ENCODE peak calls at places on chromosome 3, in four cellular contexts. K, Y, B and W are unnamed samples.

GRCh38 chr3:186511702-186512101 is 32.5 kb downstream of the CRYGS start:
- DNase-seq in K (no peak), Y (no peak), B (no peak), W (no peak)

GRCh38 chr3:158727499-158728377 is 4.5 kb downstream of the RARRES1 start:
- DNase-seq in K (peak; percentile 85), Y (peak; percentile 72), B (peak; percentile 69), W (peak; percentile 92)

GRCh38 chr3:124034016-124034808 is 42.3 kb upstream of the ROPN1 start:
- DNase-seq in K (peak; percentile 17), Y (peak; percentile 10), B (no peak), W (peak; percentile 6)

GRCh38 chr3:72411102-72411501 is 437.1 kb downstream of the SHQ1 start:
- DNase-seq in K (peak; percentile 33), Y (no peak), B (no peak), W (no peak)

GRCh38 chr3:57557088-57557537 is 1.0 kb downstream of the PDE12 start:
- DNase-seq in K (peak; percentile 70), Y (no peak), B (peak; percentile 39), W (peak; percentile 58)

GRCh38 chr3:53724566-53724965 is 121.7 kb downstream of the CHDH start:
- DNase-seq in K (no peak), Y (no peak), B (no peak), W (no peak)

GRCh38 chr3:80043226-80043625 is 275.4 kb upstream of the ROBO1 start:
- DNase-seq in K (no peak), Y (no peak), B (no peak), W (no peak)

GRCh38 chr3:71989165-71989564 is 204.2 kb upstream of the PROK2 start:
- DNase-seq in K (peak; percentile 72), Y (no peak), B (no peak), W (peak; percentile 7)